ENCODE peak calls at places on chromosomes 11 and 22, in seven cellular contexts. One of them, this sample, is unnamed.

GRCh38 chr11:130675917-130676316 is 227.5 kb downstream of the ADAMTS15 start:
- DNase-seq in HCT116: no peak
- DNase-seq in tibial nerve: no peak
- DNase-seq in prostate gland: no peak
- DNase-seq in IMR-90: no peak
- DNase-seq in A549: no peak
- DNase-seq in NB4: no peak
- DNase-seq in this sample: no peak

GRCh38 chr22:50437511-50438304 is 37.1 kb downstream of the SBF1 start:
- DNase-seq in tibial nerve: no peak
- DNase-seq in IMR-90: no peak
- DNase-seq in NB4: no peak
- DNase-seq in A549: no peak
- DNase-seq in HCT116: no peak
- DNase-seq in prostate gland: no peak
- DNase-seq in this sample: no peak

GRCh38 chr22:22171357-22172218 is 73.0 kb upstream of the VPREB1 start:
- DNase-seq in HCT116: peak
- DNase-seq in A549: peak
- DNase-seq in tibial nerve: no peak
- DNase-seq in NB4: peak
- DNase-seq in IMR-90: no peak
- DNase-seq in prostate gland: no peak
- DNase-seq in this sample: no peak

GRCh38 chr11:27472398-27473016 is at the start of gene LGR4:
- DNase-seq in A549: peak
- DNase-seq in NB4: peak
- DNase-seq in prostate gland: peak
- DNase-seq in HCT116: peak
- DNase-seq in IMR-90: peak
- DNase-seq in tibial nerve: peak
- DNase-seq in this sample: peak

GRCh38 chr11:112212290-112212689 is 13.9 kb upstream of the PTS start:
- DNase-seq in prostate gland: no peak
- DNase-seq in tibial nerve: no peak
- DNase-seq in HCT116: no peak
- DNase-seq in IMR-90: peak
- DNase-seq in A549: no peak
- DNase-seq in NB4: no peak
- DNase-seq in this sample: no peak

GRCh38 chr11:30357872-30358271 is 35.0 kb downstream of the ARL14EP start:
- DNase-seq in tibial nerve: no peak
- DNase-seq in prostate gland: no peak
- DNase-seq in IMR-90: no peak
- DNase-seq in HCT116: no peak
- DNase-seq in NB4: no peak
- DNase-seq in A549: no peak
- DNase-seq in this sample: no peak

GRCh38 chr22:23579870-23580585 is at the start of gene IGLL1:
- DNase-seq in prostate gland: no peak
- DNase-seq in NB4: peak
- DNase-seq in IMR-90: no peak
- DNase-seq in tibial nerve: no peak
- DNase-seq in A549: no peak
- DNase-seq in HCT116: no peak
- DNase-seq in this sample: no peak

GRCh38 chr11:83721286-83721685 is 435.1 kb upstream of the CCDC90B start:
- DNase-seq in IMR-90: peak
- DNase-seq in A549: no peak
- DNase-seq in NB4: no peak
- DNase-seq in prostate gland: no peak
- DNase-seq in tibial nerve: no peak
- DNase-seq in HCT116: no peak
- DNase-seq in this sample: no peak

GRCh38 chr11:69828276-69828970 is 9.2 kb upstream of the FGF3 start:
- DNase-seq in tibial nerve: no peak
- DNase-seq in NB4: no peak
- DNase-seq in IMR-90: no peak
- DNase-seq in prostate gland: no peak
- DNase-seq in A549: no peak
- DNase-seq in HCT116: no peak
- DNase-seq in this sample: no peak

GRCh38 chr11:117815262-117815803 is 9.2 kb downstream of the FXYD2 start:
- DNase-seq in HCT116: no peak
- DNase-seq in prostate gland: no peak
- DNase-seq in IMR-90: no peak
- DNase-seq in NB4: peak
- DNase-seq in tibial nerve: peak
- DNase-seq in A549: no peak
- DNase-seq in this sample: no peak
- TF ChIP-seq POLR2A in HCT116: no peak
- TF ChIP-seq POLR2A in prostate gland: no peak
- TF ChIP-seq POLR2A in IMR-90: no peak
- TF ChIP-seq POLR2A in NB4: no peak
- TF ChIP-seq POLR2A in tibial nerve: no peak
- TF ChIP-seq POLR2A in A549: no peak
- TF ChIP-seq POLR2A in this sample: no peak

DNA sequence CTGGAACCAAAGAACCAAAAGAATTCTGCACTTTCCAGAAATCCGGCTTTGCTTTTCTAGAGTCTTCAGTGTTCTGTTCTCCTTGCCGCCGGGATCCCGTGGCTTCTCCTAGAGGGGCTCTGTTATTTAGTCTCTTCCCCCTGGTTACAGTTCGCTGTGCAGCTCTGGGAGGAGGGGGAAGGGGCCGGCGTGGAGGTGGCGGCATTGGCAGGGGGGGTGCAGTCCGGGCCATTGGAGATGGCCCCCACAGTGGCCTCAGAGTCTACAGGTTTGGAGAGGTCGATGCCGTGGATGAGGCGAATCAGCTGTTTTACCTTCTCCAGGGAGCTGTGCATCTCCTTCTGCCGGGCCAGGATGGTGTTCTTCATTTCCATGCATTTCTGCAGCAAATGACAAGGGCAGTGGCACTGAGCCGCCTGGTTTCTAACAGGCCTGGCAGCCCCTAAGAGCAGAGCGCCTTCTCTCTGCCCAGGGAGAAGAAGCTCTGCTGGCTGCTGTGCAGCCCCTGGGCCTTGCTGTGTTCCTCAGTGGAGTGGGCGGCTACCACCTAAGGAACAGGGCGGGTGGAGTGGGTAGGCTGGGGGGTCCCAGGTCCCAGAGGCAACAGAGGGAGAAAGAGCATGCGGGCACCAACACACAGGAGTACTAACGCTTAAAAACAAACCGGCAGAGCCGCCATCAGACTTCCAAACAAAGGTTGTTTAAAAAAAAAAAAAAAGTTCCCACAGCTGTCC is 11.6 kb downstream of the LARGE2 start:
- DNase-seq in HCT116: no peak
- DNase-seq in tibial nerve: no peak
- DNase-seq in A549: no peak
- DNase-seq in NB4: no peak
- DNase-seq in prostate gland: no peak
- DNase-seq in IMR-90: no peak
- DNase-seq in this sample: no peak
- H3K4me3 ChIP-seq in HCT116: no peak
- H3K4me3 ChIP-seq in tibial nerve: no peak
- H3K4me3 ChIP-seq in A549: no peak
- H3K4me3 ChIP-seq in NB4: no peak
- H3K4me3 ChIP-seq in prostate gland: no peak
- H3K4me3 ChIP-seq in IMR-90: no peak
- H3K4me3 ChIP-seq in this sample: no peak

DNA sequence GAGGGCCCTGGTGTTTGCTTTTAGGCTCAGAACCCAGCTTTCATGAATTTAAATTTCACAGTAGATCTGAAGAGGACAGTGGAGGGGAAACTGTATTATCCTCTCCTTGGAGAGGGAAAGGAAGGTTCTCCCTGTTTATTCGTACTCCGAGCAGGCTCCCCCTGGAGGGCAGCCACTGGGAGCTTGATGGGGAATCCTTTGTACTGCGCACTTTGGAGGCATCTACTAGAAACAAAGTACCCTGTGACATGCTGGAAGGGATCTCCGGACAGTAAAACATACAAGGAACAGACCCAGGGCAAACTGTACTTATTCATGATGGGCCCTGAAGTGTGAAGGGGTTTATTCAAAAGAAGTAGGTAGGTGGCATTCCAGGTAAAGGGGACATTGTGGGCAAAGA is 27.2 kb downstream of the NAV2 start:
- DNase-seq in A549: peak
- DNase-seq in prostate gland: no peak
- DNase-seq in NB4: no peak
- DNase-seq in HCT116: no peak
- DNase-seq in tibial nerve: no peak
- DNase-seq in IMR-90: peak
- DNase-seq in this sample: no peak
- TF ChIP-seq CTCF in A549: peak
- TF ChIP-seq CTCF in prostate gland: peak
- TF ChIP-seq CTCF in NB4: no peak
- TF ChIP-seq CTCF in HCT116: peak
- TF ChIP-seq CTCF in tibial nerve: peak
- TF ChIP-seq CTCF in IMR-90: peak
- TF ChIP-seq CTCF in this sample: no peak

GRCh38 chr11:88300888-88301477 is 36.6 kb downstream of the CTSC start:
- DNase-seq in A549: no peak
- DNase-seq in NB4: no peak
- DNase-seq in tibial nerve: no peak
- DNase-seq in prostate gland: no peak
- DNase-seq in HCT116: no peak
- DNase-seq in IMR-90: no peak
- DNase-seq in this sample: no peak
- TF ChIP-seq POLR2A in A549: no peak
- TF ChIP-seq POLR2A in NB4: no peak
- TF ChIP-seq POLR2A in tibial nerve: no peak
- TF ChIP-seq POLR2A in prostate gland: no peak
- TF ChIP-seq POLR2A in HCT116: no peak
- TF ChIP-seq POLR2A in IMR-90: no peak
- TF ChIP-seq POLR2A in this sample: no peak

GRCh38 chr11:80320765-80321164 is 879.9 kb upstream of the TENM4 start:
- DNase-seq in NB4: peak
- DNase-seq in A549: no peak
- DNase-seq in prostate gland: no peak
- DNase-seq in IMR-90: no peak
- DNase-seq in HCT116: no peak
- DNase-seq in tibial nerve: no peak
- DNase-seq in this sample: no peak
- H3K4me3 ChIP-seq in NB4: no peak
- H3K4me3 ChIP-seq in A549: no peak
- H3K4me3 ChIP-seq in prostate gland: no peak
- H3K4me3 ChIP-seq in IMR-90: no peak
- H3K4me3 ChIP-seq in HCT116: no peak
- H3K4me3 ChIP-seq in tibial nerve: no peak
- H3K4me3 ChIP-seq in this sample: no peak